ENCODE peak calls at places on chromosomes 3 and 15, in six cellular contexts. W is HepG2, H is GM12878, S is H1, T is SK-N-SH, D is K562. Z is an unnamed sample. For H3K27me3, the result is how much of the 10 kb centered on the place peaks cover.

GRCh38 chr15:92714457-92715401 is 59.2 kb upstream of the FAM174B start:
- DNase-seq in W (peak), H (peak), S (no peak), T (peak), D (peak), Z (peak)

GRCh38 chr15:101148881-101149664 is 102.8 kb downstream of the CHSY1 start:
- DNase-seq in W (no peak), H (no peak), S (no peak), T (peak), D (peak), Z (no peak)

GRCh38 chr3:64010199-64010598 is 13.1 kb downstream of the PSMD6 start:
- DNase-seq in W (no peak), H (no peak), S (no peak), T (no peak), D (no peak), Z (no peak)

GRCh38 chr3:23836536-23837230 is 30.9 kb downstream of the UBE2E1 start:
- DNase-seq in W (no peak), H (no peak), S (no peak), T (peak), D (no peak), Z (no peak)

GRCh38 chr15:85750807-85751730 is 43.7 kb downstream of the KLHL25 start:
- DNase-seq in W (no peak), H (no peak), S (no peak), T (no peak), D (no peak), Z (no peak)

GRCh38 chr15:82788496-82788895 is 17.4 kb downstream of the FSD2 start:
- DNase-seq in W (no peak), H (no peak), S (no peak), T (no peak), D (no peak), Z (no peak)

GRCh38 chr3:150761831-150762661 is 923 bp downstream of the SIAH2 start:
- DNase-seq in W (peak), H (no peak), S (no peak), T (peak), D (peak), Z (no peak)

GRCh38 chr15:77032647-77033416 is 37.9 kb downstream of the PSTPIP1 start:
- DNase-seq in W (no peak), H (no peak), S (no peak), T (peak), D (no peak), Z (no peak)

GRCh38 chr15:25850154-25851111 is 12.7 kb downstream of the ATP10A start:
- DNase-seq in W (peak), H (peak), S (no peak), T (peak), D (peak), Z (no peak)

GRCh38 chr3:194112120-194113106 is 23.5 kb upstream of the HES1 start:
- DNase-seq in W (peak), H (no peak), S (no peak), T (no peak), D (no peak), Z (no peak)

GRCh38 chr3:89851974-89852621 is 744.7 kb downstream of the EPHA3 start:
- DNase-seq in W (peak), H (no peak), S (peak), T (peak), D (no peak), Z (no peak)

GRCh38 chr15:26179906-26180305 is 316.8 kb upstream of the ATP10A start:
- DNase-seq in W (peak), H (no peak), S (peak), T (peak), D (no peak), Z (no peak)

GRCh38 chr15:81809543-81809942 is 236.3 kb downstream of the MEX3B start:
- DNase-seq in W (peak), H (no peak), S (no peak), T (peak), D (no peak), Z (peak)

GRCh38 chr3:40613306-40613705 is 88.5 kb downstream of the ZNF621 start:
- DNase-seq in W (no peak), H (no peak), S (no peak), T (no peak), D (no peak), Z (no peak)

GRCh38 chr3:173584093-173584833 is 186.7 kb downstream of the NLGN1 start:
- DNase-seq in W (no peak), H (no peak), S (no peak), T (peak), D (peak), Z (peak)

GRCh38 chr3:172305552-172305951 is 142.7 kb downstream of the GHSR start:
- DNase-seq in W (peak), H (no peak), S (no peak), T (no peak), D (no peak), Z (no peak)

GRCh38 chr3:156620260-156620659 is 54.1 kb upstream of the TIPARP start:
- DNase-seq in W (peak), H (no peak), S (no peak), T (no peak), D (peak), Z (no peak)

GRCh38 chr3:55235416-55235815 is 251.7 kb downstream of the WNT5A start:
- DNase-seq in W (no peak), H (no peak), S (no peak), T (no peak), D (no peak), Z (no peak)

GRCh38 chr3:122505676-122506075 is 9.1 kb downstream of the KPNA1 start:
- DNase-seq in W (no peak), H (no peak), S (no peak), T (no peak), D (no peak), Z (no peak)

GRCh38 chr15:59437777-59438574 is at the start of gene FAM81A:
- DNase-seq in W (no peak), H (no peak), S (no peak), T (peak), D (peak), Z (peak)

GRCh38 chr3:54826255-54826691 is 101.6 kb downstream of the LRTM1 start:
- DNase-seq in W (no peak), H (no peak), S (no peak), T (no peak), D (no peak), Z (no peak)

GRCh38 chr3:31065765-31066164 is 171.3 kb upstream of the GADL1 start:
- DNase-seq in W (no peak), H (no peak), S (no peak), T (no peak), D (no peak), Z (no peak)

GRCh38 chr3:151911462-151911861 is 38.0 kb downstream of the SUCNR1 start:
- DNase-seq in W (no peak), H (no peak), S (no peak), T (no peak), D (no peak), Z (no peak)

GRCh38 chr15:72315706-72316370 is 4.1 kb downstream of the CELF6 start:
- DNase-seq in W (no peak), H (no peak), S (no peak), T (peak), D (no peak), Z (no peak)

GRCh38 chr3:12653772-12654171 is 10.1 kb downstream of the RAF1 start:
- DNase-seq in W (no peak), H (no peak), S (no peak), T (no peak), D (no peak), Z (no peak)

GRCh38 chr3:112995800-112996199 is 5.0 kb downstream of the GTPBP8 start:
- DNase-seq in W (no peak), H (no peak), S (no peak), T (no peak), D (no peak), Z (no peak)
- TF ChIP-seq RAD21 in W (no peak), H (no peak), S (no peak), T (no peak), D (no peak), Z (no peak)

GRCh38 chr3:129304553-129305222 is 26.0 kb downstream of the HMCES start:
- DNase-seq in W (no peak), H (no peak), S (no peak), T (no peak), D (no peak), Z (no peak)
- TF ChIP-seq JUND in W (no peak), H (no peak), S (no peak), T (no peak), D (no peak), Z (no peak)

GRCh38 chr15:96349034-96349932 is 18.8 kb downstream of the NR2F2 start:
- DNase-seq in W (no peak), H (no peak), S (no peak), T (no peak), D (no peak), Z (no peak)
- H3K27me3 ChIP-seq in W (under half), H (under half), S (half or more), T (half or more), D (under half), Z (under half)

DNA sequence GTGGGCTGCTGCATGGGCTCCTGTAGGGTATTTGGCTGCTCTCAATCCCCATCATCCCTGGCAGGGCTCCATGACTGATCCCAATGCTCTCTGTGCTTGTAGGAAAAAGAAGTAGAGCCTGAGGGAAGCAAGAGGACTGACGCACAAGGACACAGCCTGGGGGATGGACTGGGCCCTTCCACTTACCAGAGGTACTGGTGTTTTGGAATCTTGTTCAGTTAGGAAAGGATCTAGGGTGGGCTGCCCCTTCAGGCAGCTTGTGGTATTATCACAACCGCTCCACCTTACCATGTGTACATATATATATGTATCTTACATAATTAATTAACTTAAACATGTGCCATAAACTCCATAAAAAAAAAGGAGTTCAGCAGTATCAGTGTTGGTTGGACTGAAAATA is 1.3 kb downstream of the SLC28A2 start:
- DNase-seq in W (no peak), H (no peak), S (no peak), T (peak), D (no peak), Z (no peak)
- TF ChIP-seq RAD21 in W (no peak), H (no peak), S (peak), T (no peak), D (no peak), Z (no peak)

Z was measured in HCT116.